ENCODE peak calls at places on chromosomes 5 and 9, in six cellular contexts. A, V, T, Y, Z and P are unnamed samples.

GRCh38 chr5:79008362-79008761 is 23.3 kb upstream of the ARSB start:
- DNase-seq in A (no peak), V (no peak), T (no peak), Y (no peak), Z (no peak), P (no peak)

GRCh38 chr9:84397151-84397728 is 56.7 kb upstream of the SLC28A3 start:
- DNase-seq in A (peak; percentile 40), V (peak; percentile 71), T (peak; percentile 81), Y (peak; percentile 53), Z (peak; percentile 82), P (peak; percentile 45)

GRCh38 chr5:23314827-23315226 is 192.6 kb upstream of the PRDM9 start:
- DNase-seq in A (no peak), V (no peak), T (no peak), Y (no peak), Z (no peak), P (no peak)

GRCh38 chr5:756171-756570 is 28.4 kb downstream of the ZDHHC11B start:
- DNase-seq in A (peak; percentile 13), V (no peak), T (peak; percentile 0), Y (no peak), Z (no peak), P (no peak)

GRCh38 chr5:22699319-22699718 is 153.8 kb downstream of the CDH12 start:
- DNase-seq in A (no peak), V (no peak), T (no peak), Y (no peak), Z (no peak), P (no peak)

GRCh38 chr5:142888469-142889085 is 118.4 kb downstream of the ARHGAP26 start:
- DNase-seq in A (no peak), V (no peak), T (peak; percentile 79), Y (no peak), Z (no peak), P (no peak)

GRCh38 chr9:37471942-37472679 is 6.9 kb upstream of the ZBTB5 start:
- DNase-seq in A (no peak), V (peak; percentile 13), T (peak; percentile 83), Y (no peak), Z (no peak), P (no peak)

GRCh38 chr5:59506285-59506877 is 387.1 kb downstream of the PDE4D start:
- DNase-seq in A (no peak), V (no peak), T (no peak), Y (peak; percentile 20), Z (no peak), P (no peak)

GRCh38 chr9:75903785-75904360 is 13.4 kb downstream of the PCSK5 start:
- DNase-seq in A (no peak), V (no peak), T (no peak), Y (no peak), Z (no peak), P (no peak)

GRCh38 chr5:177437623-177438022 is 9.0 kb upstream of the PRR7 start:
- DNase-seq in A (no peak), V (no peak), T (no peak), Y (no peak), Z (no peak), P (no peak)

GRCh38 chr5:180590543-180591248 is 603 bp downstream of the SCGB3A1 start:
- DNase-seq in A (no peak), V (no peak), T (peak; percentile 11), Y (no peak), Z (peak; percentile 75), P (no peak)

GRCh38 chr5:10343486-10343885 is 10.0 kb upstream of the MARCHF6 start:
- DNase-seq in A (no peak), V (no peak), T (no peak), Y (no peak), Z (no peak), P (no peak)

GRCh38 chr5:140672455-140673186 is 755 bp downstream of the DND1 start:
- DNase-seq in A (no peak), V (no peak), T (no peak), Y (no peak), Z (peak; percentile 87), P (no peak)

GRCh38 chr5:175652741-175653663 is 4.9 kb upstream of the HRH2 start:
- DNase-seq in A (peak; percentile 60), V (no peak), T (no peak), Y (no peak), Z (no peak), P (peak; percentile 28)

GRCh38 chr9:82302968-82303655 is 314.5 kb downstream of the SPATA31D1 start:
- DNase-seq in A (no peak), V (no peak), T (no peak), Y (no peak), Z (no peak), P (no peak)

GRCh38 chr9:19397845-19398244 is 11.0 kb upstream of the ACER2 start:
- DNase-seq in A (no peak), V (no peak), T (no peak), Y (no peak), Z (no peak), P (no peak)